ENCODE peak calls at places on chromosomes 12 and 14, in nine cellular contexts. A is naive thymus-derived CD4-positive, alpha-beta T cell; G is ovary; M is psoas muscle; T is epithelial cell of proximal tubule; X is MG63; H is heart left ventricle; Q is dorsolateral prefrontal cortex; E is A549. P is an unnamed sample.

GRCh38 chr14:37890095-37890494 is 294.7 kb downstream of the TTC6 start:
- DNase-seq in X (no peak), G (no peak), T (no peak), Q (no peak), E (no peak), M (no peak), H (no peak), A (no peak), P (no peak)

GRCh38 chr14:68593806-68594536 is 198.9 kb downstream of the ZFP36L1 start:
- DNase-seq in E (no peak), T (no peak), G (no peak), M (no peak), A (no peak), X (no peak), H (no peak), Q (no peak), P (no peak)

GRCh38 chr12:92961949-92962348 is 32.9 kb upstream of the EEA1 start:
- DNase-seq in M (no peak), A (no peak), E (no peak), X (peak), H (no peak), Q (no peak), T (no peak), G (no peak), P (no peak)

GRCh38 chr14:95361373-95362179 is 41.9 kb upstream of the CLMN start:
- DNase-seq in A (no peak), H (peak), X (peak), T (no peak), Q (no peak), M (peak), G (no peak), E (peak), P (no peak)

GRCh38 chr12:2856901-2857495 is at the start of gene TEX52:
- DNase-seq in E (no peak), G (no peak), H (no peak), T (no peak), M (no peak), Q (no peak), X (no peak), A (no peak), P (no peak)

GRCh38 chr14:104393898-104394605 is 185.5 kb upstream of the C14orf180 start:
- DNase-seq in X (no peak), M (peak), A (peak), H (peak), E (no peak), G (peak), Q (no peak), T (no peak), P (no peak)

GRCh38 chr14:23364604-23365352 is at the start of gene EFS:
- DNase-seq in X (peak), Q (peak), M (no peak), H (no peak), T (no peak), G (peak), A (no peak), E (no peak), P (no peak)

GRCh38 chr14:24329073-24329663 is 5.7 kb downstream of the ADCY4 start:
- DNase-seq in X (no peak), A (no peak), M (no peak), Q (no peak), T (no peak), E (no peak), G (no peak), H (no peak), P (no peak)

GRCh38 chr14:104110491-104111209 is 25.1 kb downstream of the ASPG start:
- DNase-seq in G (no peak), H (peak), Q (no peak), X (no peak), M (peak), E (no peak), A (no peak), T (no peak), P (no peak)

GRCh38 chr14:102917056-102917385 is 5.4 kb upstream of the AMN start:
- DNase-seq in H (no peak), G (no peak), A (no peak), E (no peak), M (peak), Q (no peak), X (no peak), T (no peak), P (no peak)

GRCh38 chr12:91180162-91180561 is 2.5 kb downstream of the DCN start:
- DNase-seq in A (no peak), M (no peak), E (no peak), H (no peak), Q (no peak), X (no peak), G (no peak), T (no peak), P (no peak)

GRCh38 chr14:85531141-85531593 is 1.2 kb downstream of the FLRT2 start:
- DNase-seq in Q (no peak), A (no peak), M (peak), X (peak), H (peak), G (peak), T (no peak), E (peak), P (no peak)

GRCh38 chr14:64196668-64197411 is 97.3 kb downstream of the ESR2 start:
- DNase-seq in A (no peak), Q (peak), G (peak), T (no peak), E (no peak), M (no peak), X (no peak), H (peak), P (no peak)

GRCh38 chr12:78018939-78019338 is 188.2 kb downstream of the NAV3 start:
- DNase-seq in Q (no peak), T (no peak), A (no peak), M (no peak), E (no peak), G (no peak), X (no peak), H (no peak), P (no peak)

GRCh38 chr14:68518910-68519686 is 273.8 kb downstream of the ZFP36L1 start:
- DNase-seq in X (no peak), A (no peak), G (peak), Q (no peak), T (no peak), M (no peak), H (peak), E (no peak), P (no peak)

GRCh38 chr12:121949643-121950397 is 31.4 kb downstream of the CFAP251 start:
- DNase-seq in H (no peak), G (no peak), A (no peak), X (no peak), M (no peak), T (no peak), E (no peak), Q (no peak), P (peak)

GRCh38 chr12:116736962-116737773 is 701 bp downstream of the SPRING1 start:
- DNase-seq in X (peak), G (no peak), E (peak), Q (no peak), T (no peak), H (no peak), A (no peak), M (no peak), P (no peak)

GRCh38 chr12:124564232-124564958 is 3.0 kb downstream of the NCOR2 start:
- DNase-seq in H (no peak), Q (no peak), G (peak), A (no peak), E (no peak), T (no peak), M (no peak), X (no peak), P (no peak)

GRCh38 chr14:94112513-94113060 is 2.1 kb downstream of the IFI27 start:
- DNase-seq in H (no peak), M (no peak), G (no peak), A (no peak), T (no peak), Q (no peak), E (no peak), X (no peak), P (no peak)

GRCh38 chr14:57058319-57058718 is 210.4 kb downstream of the EXOC5 start:
- DNase-seq in E (no peak), Q (no peak), X (no peak), A (no peak), G (no peak), M (no peak), T (no peak), H (no peak), P (no peak)

GRCh38 chr14:58749066-58749669 is 111.4 kb downstream of the DACT1 start:
- DNase-seq in G (no peak), M (no peak), X (peak), H (no peak), T (peak), E (peak), Q (no peak), A (peak), P (peak)

GRCh38 chr14:35594616-35595015 is 60.7 kb downstream of the INSM2 start:
- DNase-seq in T (no peak), M (no peak), Q (no peak), X (no peak), H (no peak), E (no peak), A (no peak), G (no peak), P (no peak)

GRCh38 chr12:91506461-91506860 is 323.8 kb upstream of the DCN start:
- DNase-seq in M (no peak), E (no peak), G (no peak), T (no peak), H (no peak), A (no peak), Q (no peak), X (no peak), P (no peak)

GRCh38 chr14:33848706-33849454 is 102.0 kb downstream of the EGLN3 start:
- DNase-seq in T (peak), Q (peak), H (peak), A (no peak), X (peak), E (peak), M (peak), G (no peak), P (peak)

GRCh38 chr14:61585598-61586538 is 109.4 kb upstream of the HIF1A start:
- DNase-seq in X (peak), Q (no peak), G (peak), M (peak), E (no peak), A (no peak), H (peak), T (no peak), P (no peak)

GRCh38 chr12:112808176-112808575 is 16.6 kb downstream of the RPH3A start:
- DNase-seq in E (no peak), A (no peak), H (no peak), T (no peak), Q (no peak), M (no peak), X (no peak), G (no peak), P (no peak)

GRCh38 chr14:32678088-32678487 is 260.6 kb upstream of the NPAS3 start:
- DNase-seq in X (no peak), H (no peak), A (no peak), Q (no peak), E (no peak), M (no peak), T (no peak), G (no peak), P (no peak)

GRCh38 chr12:87382959-87383591 is 646.1 kb downstream of the C12orf50 start:
- DNase-seq in A (no peak), E (no peak), Q (no peak), G (no peak), H (no peak), X (no peak), M (no peak), T (no peak), P (no peak)

GRCh38 chr14:78997811-78998210 is 827.6 kb downstream of the NRXN3 start:
- DNase-seq in G (no peak), T (no peak), E (no peak), X (no peak), A (no peak), H (no peak), M (no peak), Q (peak), P (peak)

GRCh38 chr12:50102648-50103309 is 1.0 kb upstream of the GPD1 start:
- DNase-seq in A (no peak), G (no peak), Q (no peak), E (no peak), X (no peak), T (no peak), M (peak), H (no peak), P (no peak)

GRCh38 chr14:32933943-32934890 is 4.5 kb upstream of the NPAS3 start:
- DNase-seq in H (peak), X (peak), G (peak), E (no peak), Q (peak), T (no peak), A (no peak), M (peak), P (peak)

GRCh38 chr12:51048601-51049369 is 658 bp downstream of the LETMD1 start:
- DNase-seq in X (no peak), M (no peak), T (no peak), G (no peak), H (no peak), A (peak), Q (no peak), E (no peak), P (no peak)

GRCh38 chr12:104596128-104596799 is 139.5 kb downstream of the CHST11 start:
- DNase-seq in A (no peak), M (no peak), E (no peak), G (no peak), T (no peak), H (peak), Q (peak), X (peak), P (peak)

GRCh38 chr14:49550284-49551184 is 35.6 kb downstream of the RPS29 start:
- DNase-seq in A (no peak), Q (no peak), G (no peak), M (no peak), E (no peak), H (no peak), T (peak), X (no peak), P (no peak)

GRCh38 chr14:78633747-78634146 is 463.6 kb downstream of the NRXN3 start:
- DNase-seq in E (no peak), Q (no peak), A (no peak), H (no peak), T (no peak), G (no peak), X (no peak), M (no peak), P (no peak)

GRCh38 chr14:100142073-100143040 is 17.1 kb downstream of the DEGS2 start:
- DNase-seq in E (no peak), T (no peak), X (no peak), A (no peak), Q (peak), H (peak), M (no peak), G (no peak), P (no peak)

GRCh38 chr12:79444089-79444488 is 246.7 kb downstream of the PAWR start:
- DNase-seq in H (no peak), T (no peak), A (no peak), M (no peak), Q (no peak), X (peak), G (no peak), E (no peak), P (no peak)

GRCh38 chr14:58864751-58865519 is 227.2 kb downstream of the DACT1 start:
- DNase-seq in M (no peak), A (no peak), H (peak), X (no peak), T (peak), E (no peak), G (no peak), Q (peak), P (peak)

GRCh38 chr12:52148541-52149181 is 43.2 kb downstream of the KRT80 start:
- DNase-seq in G (no peak), X (peak), Q (no peak), M (no peak), T (no peak), H (no peak), E (peak), A (no peak), P (no peak)

GRCh38 chr14:47490766-47491165 is 184.6 kb downstream of the MDGA2 start:
- DNase-seq in H (no peak), G (no peak), Q (no peak), M (no peak), T (no peak), E (no peak), X (no peak), A (no peak), P (no peak)
- H3K4me3 ChIP-seq in H (no peak), G (no peak), Q (no peak), M (no peak), T (no peak), E (no peak), X (no peak), A (no peak), P (no peak)

DNA sequence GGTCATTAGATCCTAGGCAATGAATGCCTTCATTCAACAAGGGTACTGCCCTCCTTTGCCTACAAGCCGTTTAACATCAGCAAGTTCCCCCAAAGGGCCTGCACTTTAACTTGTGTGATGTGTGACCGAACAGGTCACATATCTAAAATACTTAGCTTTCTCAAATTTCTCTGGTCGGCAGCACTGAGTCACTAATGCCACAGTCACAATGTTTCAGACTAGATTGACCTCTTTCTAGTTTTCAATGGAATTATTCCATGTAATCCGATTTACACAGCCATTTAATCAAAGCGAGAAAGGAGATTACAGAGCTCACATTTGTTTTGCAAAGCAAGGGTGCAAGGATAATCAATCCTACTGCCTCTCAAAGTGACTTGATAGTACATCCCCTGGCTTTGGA is 2.0 kb downstream of the KITLG start:
- DNase-seq in E (no peak), Q (no peak), H (no peak), T (no peak), G (no peak), M (no peak), A (no peak), X (no peak), P (no peak)
- H3K4me3 ChIP-seq in E (peak), Q (peak), H (peak), T (peak), G (peak), M (peak), A (no peak), X (peak), P (peak)

GRCh38 chr14:52352546-52352945 is 38.4 kb downstream of the PTGER2 start:
- DNase-seq in A (no peak), M (no peak), E (no peak), H (no peak), Q (no peak), G (no peak), X (no peak), T (no peak), P (no peak)
- H3K4me3 ChIP-seq in A (peak), M (no peak), E (no peak), H (no peak), Q (no peak), G (no peak), X (no peak), T (no peak), P (no peak)

GRCh38 chr12:53234236-53234635 is 2.2 kb upstream of the RARG start:
- DNase-seq in H (no peak), A (no peak), X (no peak), E (no peak), M (peak), G (no peak), Q (no peak), T (no peak), P (no peak)
- H3K4me3 ChIP-seq in H (no peak), A (no peak), X (no peak), E (no peak), M (no peak), G (no peak), Q (no peak), T (no peak), P (no peak)

GRCh38 chr14:91870001-91870400 is 2.7 kb upstream of the TC2N start:
- DNase-seq in Q (no peak), H (no peak), E (no peak), M (no peak), X (no peak), T (no peak), A (peak), G (no peak), P (no peak)

GRCh38 chr14:91866511-91867295 is 633 bp downstream of the TC2N start:
- DNase-seq in M (no peak), H (no peak), Q (no peak), E (no peak), G (no peak), A (no peak), T (no peak), X (no peak), P (no peak)

GRCh38 chr14:91866061-91866460 is 1.3 kb downstream of the TC2N start:
- DNase-seq in X (no peak), Q (no peak), E (no peak), H (no peak), T (no peak), G (no peak), A (peak), M (no peak), P (peak)

GRCh38 chr14:91869556-91869955 is 2.2 kb upstream of the TC2N start:
- DNase-seq in T (no peak), G (no peak), Q (no peak), A (no peak), X (no peak), H (no peak), E (no peak), M (no peak), P (peak)

GRCh38 chr14:91867316-91867988 is at the start of gene TC2N:
- DNase-seq in E (no peak), G (no peak), Q (no peak), A (peak), M (no peak), X (no peak), T (no peak), H (no peak), P (no peak)
- H3K4me3 ChIP-seq in E (no peak), G (no peak), Q (no peak), A (peak), M (no peak), X (no peak), T (no peak), H (no peak), P (no peak)

DNA sequence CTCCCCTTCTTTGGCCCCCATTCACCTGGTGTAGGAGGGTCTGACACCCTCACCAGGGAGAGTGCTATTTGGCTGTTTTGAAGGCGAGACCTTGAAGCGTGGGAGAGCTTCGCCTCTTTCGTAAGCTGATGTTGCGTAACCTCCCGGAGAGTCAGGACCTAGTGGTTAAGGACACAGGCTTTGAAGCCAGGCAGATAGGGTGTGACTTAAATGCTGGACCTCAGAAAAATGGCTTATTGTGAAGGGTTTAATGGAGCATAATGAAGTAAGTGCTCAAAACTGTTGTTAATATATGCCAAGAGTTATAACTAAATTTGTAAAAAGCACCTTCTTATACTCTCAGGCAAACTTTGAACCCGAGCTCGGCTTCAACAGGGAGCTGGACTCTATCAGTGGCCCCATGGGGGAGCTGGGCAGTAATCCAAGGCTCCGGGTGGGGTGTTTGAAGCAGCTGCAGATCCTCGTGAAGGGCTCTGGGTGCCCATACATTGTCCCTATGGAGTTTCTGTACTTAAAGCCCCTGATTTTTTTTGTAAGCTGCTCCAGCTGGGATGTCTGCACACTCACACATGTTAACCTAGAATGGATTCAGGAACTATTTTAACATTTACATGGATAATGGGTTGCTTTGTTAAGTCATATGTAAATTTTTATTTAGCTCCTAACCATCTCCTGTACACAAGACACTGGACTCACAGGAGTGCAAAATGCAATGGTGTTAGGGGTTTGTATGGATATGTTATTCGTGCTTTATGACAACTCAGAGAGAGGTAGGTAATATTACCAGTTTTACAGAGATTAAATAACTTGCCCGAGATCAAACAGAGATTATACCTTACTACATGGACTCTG is 26.0 kb downstream of the PPFIBP1 start:
- DNase-seq in H (peak), A (no peak), M (peak), X (peak), E (peak), T (peak), G (peak), Q (no peak), P (peak)
- H3K4me3 ChIP-seq in H (no peak), A (no peak), M (peak), X (peak), E (peak), T (peak), G (no peak), Q (peak), P (no peak)

DNA sequence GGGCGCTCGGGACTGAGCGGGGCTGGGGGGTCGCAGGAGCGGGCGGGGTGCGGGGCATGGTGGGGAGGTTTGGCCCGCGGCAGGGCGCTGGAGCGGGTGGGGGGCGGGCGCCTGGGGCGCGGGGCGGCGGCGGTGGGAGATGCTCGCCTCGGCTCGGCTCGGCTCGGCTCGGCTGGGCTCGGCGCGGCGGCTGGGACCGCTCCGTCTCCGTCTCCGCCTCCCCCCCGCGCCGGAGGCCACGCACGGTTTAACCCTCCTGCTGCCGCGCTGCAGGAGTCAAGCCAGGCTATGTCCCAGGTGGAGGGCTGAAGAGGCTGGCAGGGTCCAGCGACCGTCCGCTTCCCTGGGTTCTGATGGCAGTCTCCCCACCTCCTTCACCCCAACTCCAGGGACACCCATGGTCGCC is at the start of gene PIANP:
- DNase-seq in E (peak), X (peak), G (no peak), M (no peak), H (no peak), Q (peak), A (peak), T (no peak), P (no peak)
- H3K4me3 ChIP-seq in E (peak), X (peak), G (peak), M (peak), H (peak), Q (peak), A (peak), T (peak), P (peak)

P was measured in astrocyte of the cerebellum.